ENCODE peak calls at places on chromosomes 16 and 17, in eight cellular contexts. A, I, C, K, Q, L, G and Y are unnamed samples.

GRCh38 chr16:1763521-1764511 is 7.5 kb downstream of the NME3 start:
- ATAC-seq in L (peak; percentile 91), Q (peak; percentile 72), G (no peak), C (peak; percentile 26), A (no peak), K (peak; percentile 2), I (peak; percentile 84), Y (peak; percentile 12)

GRCh38 chr17:67278363-67278762 is 33.4 kb upstream of the HELZ start:
- ATAC-seq in L (no peak), C (no peak), A (no peak), I (no peak), Q (no peak), G (no peak), K (no peak), Y (no peak)

GRCh38 chr16:87877942-87878507 is 8.7 kb upstream of the SLC7A5 start:
- ATAC-seq in G (peak; percentile 57), I (no peak), Q (peak; percentile 73), L (peak; percentile 23), A (no peak), C (peak; percentile 58), K (peak; percentile 20), Y (no peak)

GRCh38 chr17:75850928-75851692 is 4.0 kb downstream of the WBP2 start:
- ATAC-seq in K (no peak), Q (no peak), I (no peak), A (no peak), G (no peak), L (no peak), C (no peak), Y (no peak)

GRCh38 chr17:77356109-77356689 is 215.4 kb downstream of the SEC14L1 start:
- ATAC-seq in I (no peak), A (no peak), L (no peak), K (peak; percentile 4), C (peak; percentile 64), G (peak; percentile 29), Q (peak; percentile 57), Y (no peak)

GRCh38 chr17:30297715-30298114 is 6.0 kb upstream of the BLMH start:
- ATAC-seq in I (no peak), Q (no peak), A (no peak), K (no peak), G (no peak), L (no peak), C (no peak), Y (no peak)

GRCh38 chr17:44258811-44259351 is 9.1 kb downstream of the SLC4A1 start:
- ATAC-seq in A (no peak), C (peak; percentile 52), Q (peak; percentile 23), K (peak; percentile 57), L (no peak), G (no peak), I (peak; percentile 39), Y (no peak)

GRCh38 chr17:76631821-76632565 is 11.6 kb downstream of the ST6GALNAC1 start:
- ATAC-seq in L (peak; percentile 21), Q (no peak), C (no peak), I (no peak), K (peak; percentile 19), A (no peak), G (peak; percentile 54), Y (no peak)

GRCh38 chr17:43986225-43986981 is 18.0 kb upstream of the NAGS start:
- ATAC-seq in Q (no peak), I (no peak), L (no peak), A (no peak), K (no peak), G (no peak), C (no peak), Y (no peak)

GRCh38 chr17:9023389-9024210 is 2.3 kb downstream of the NTN1 start:
- ATAC-seq in A (peak; percentile 33), G (no peak), Q (no peak), L (no peak), K (no peak), C (no peak), I (peak; percentile 3), Y (no peak)

GRCh38 chr17:9021985-9022552 is 759 bp downstream of the NTN1 start:
- ATAC-seq in K (no peak), C (peak; percentile 74), A (peak; percentile 85), I (peak; percentile 49), Q (no peak), L (no peak), G (peak; percentile 38), Y (peak; percentile 62)

GRCh38 chr17:9024497-9024896 is 3.2 kb downstream of the NTN1 start:
- ATAC-seq in C (no peak), Q (no peak), L (no peak), I (peak; percentile 3), G (no peak), A (no peak), K (no peak), Y (no peak)

GRCh38 chr17:9021158-9021984 is at the start of gene NTN1:
- ATAC-seq in I (peak; percentile 56), G (peak; percentile 87), C (peak; percentile 76), L (no peak), Q (peak; percentile 82), A (peak; percentile 81), K (peak; percentile 78), Y (peak; percentile 79)

DNA sequence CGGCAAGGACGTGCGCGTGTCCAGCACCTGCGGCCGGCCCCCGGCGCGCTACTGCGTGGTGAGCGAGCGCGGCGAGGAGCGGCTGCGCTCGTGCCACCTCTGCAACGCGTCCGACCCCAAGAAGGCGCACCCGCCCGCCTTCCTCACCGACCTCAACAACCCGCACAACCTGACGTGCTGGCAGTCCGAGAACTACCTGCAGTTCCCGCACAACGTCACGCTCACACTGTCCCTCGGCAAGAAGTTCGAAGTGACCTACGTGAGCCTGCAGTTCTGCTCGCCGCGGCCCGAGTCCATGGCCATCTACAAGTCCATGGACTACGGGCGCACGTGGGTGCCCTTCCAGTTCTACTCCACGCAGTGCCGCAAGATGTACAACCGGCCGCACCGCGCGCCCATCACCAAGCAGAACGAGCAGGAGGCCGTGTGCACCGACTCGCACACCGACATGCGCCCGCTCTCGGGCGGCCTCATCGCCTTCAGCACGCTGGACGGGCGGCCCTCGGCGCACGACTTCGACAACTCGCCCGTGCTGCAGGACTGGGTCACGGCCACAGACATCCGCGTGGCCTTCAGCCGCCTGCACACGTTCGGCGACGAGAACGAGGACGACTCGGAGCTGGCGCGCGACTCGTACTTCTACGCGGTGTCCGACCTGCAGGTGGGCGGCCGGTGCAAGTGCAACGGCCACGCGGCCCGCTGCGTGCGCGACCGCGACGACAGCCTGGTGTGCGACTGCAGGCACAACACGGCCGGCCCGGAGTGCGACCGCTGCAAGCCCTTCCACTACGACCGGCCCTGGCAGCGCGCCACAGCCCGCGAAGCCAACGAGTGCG is 1.5 kb downstream of the NTN1 start:
- ATAC-seq in I (peak; percentile 11), K (no peak), A (peak; percentile 5), C (peak; percentile 43), L (no peak), Q (no peak), G (no peak), Y (peak; percentile 3)
- TF ChIP-seq CTCF in I (no peak), K (no peak), A (no peak), C (no peak), L (no peak), Q (no peak), G (no peak), Y (no peak)

DNA sequence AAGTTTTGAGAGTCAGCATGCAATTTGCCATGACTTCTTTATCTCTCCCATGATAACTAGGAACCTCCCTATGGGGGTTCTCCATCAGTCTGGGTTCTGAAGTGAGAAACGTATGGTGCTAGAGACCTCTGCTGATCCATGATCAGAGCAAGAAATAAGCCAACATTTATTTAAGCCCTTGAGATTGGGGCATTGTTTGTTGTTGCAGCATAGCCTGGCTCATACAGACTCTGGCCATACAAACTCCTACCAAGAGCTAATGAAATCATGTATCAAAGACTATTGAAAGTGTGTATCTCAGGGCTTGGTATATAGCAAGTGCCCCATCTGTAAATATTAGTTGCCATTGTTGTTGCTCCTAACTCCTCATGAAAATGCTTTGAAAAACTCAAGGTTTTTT is 233.9 kb downstream of the MAF start:
- ATAC-seq in K (no peak), Q (no peak), L (no peak), I (no peak), G (no peak), A (no peak), C (no peak), Y (no peak)
- TF ChIP-seq POLR2AphosphoS5 in K (no peak), Q (no peak), L (no peak), I (no peak), G (no peak), A (no peak), C (no peak), Y (no peak)

DNA sequence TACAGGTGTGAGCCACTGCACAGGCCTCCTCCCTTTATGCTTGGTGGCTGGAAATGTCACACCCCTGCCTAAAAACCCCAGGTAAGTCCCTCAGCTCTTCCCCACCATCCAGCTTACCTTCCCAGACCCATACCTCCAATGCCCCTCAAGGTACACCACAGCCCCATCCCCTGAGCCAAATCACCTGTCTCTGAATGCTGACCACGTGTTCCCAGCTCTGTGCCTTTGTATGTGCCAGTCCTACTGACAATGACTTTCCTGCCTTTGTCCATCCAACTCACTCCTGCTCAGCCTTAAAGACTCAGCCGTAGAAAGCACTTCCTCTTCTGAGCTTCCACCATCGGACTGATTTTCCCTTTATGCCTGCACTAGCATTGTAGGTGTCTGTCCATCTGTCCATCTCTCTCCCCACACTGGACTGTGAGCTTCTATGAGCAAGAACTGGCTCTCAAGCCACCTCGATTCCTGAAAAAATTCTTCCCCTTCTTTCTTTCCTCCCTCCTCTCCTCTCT is 30.7 kb upstream of the GOSR2 start:
- ATAC-seq in C (no peak), I (no peak), Q (no peak), G (no peak), K (no peak), L (no peak), A (no peak), Y (no peak)
- H3K27me3 ChIP-seq in C (no peaks in the 10 kb centered on the region), I (no peaks in the 10 kb centered on the region), Q (peaks cover 9% of the 10 kb centered on the region), G (peaks cover 3% of the 10 kb centered on the region), K (peaks cover 3% of the 10 kb centered on the region), L (peaks cover 76% of the 10 kb centered on the region), A (no peaks in the 10 kb centered on the region), Y (peaks cover 82% of the 10 kb centered on the region)

DNA sequence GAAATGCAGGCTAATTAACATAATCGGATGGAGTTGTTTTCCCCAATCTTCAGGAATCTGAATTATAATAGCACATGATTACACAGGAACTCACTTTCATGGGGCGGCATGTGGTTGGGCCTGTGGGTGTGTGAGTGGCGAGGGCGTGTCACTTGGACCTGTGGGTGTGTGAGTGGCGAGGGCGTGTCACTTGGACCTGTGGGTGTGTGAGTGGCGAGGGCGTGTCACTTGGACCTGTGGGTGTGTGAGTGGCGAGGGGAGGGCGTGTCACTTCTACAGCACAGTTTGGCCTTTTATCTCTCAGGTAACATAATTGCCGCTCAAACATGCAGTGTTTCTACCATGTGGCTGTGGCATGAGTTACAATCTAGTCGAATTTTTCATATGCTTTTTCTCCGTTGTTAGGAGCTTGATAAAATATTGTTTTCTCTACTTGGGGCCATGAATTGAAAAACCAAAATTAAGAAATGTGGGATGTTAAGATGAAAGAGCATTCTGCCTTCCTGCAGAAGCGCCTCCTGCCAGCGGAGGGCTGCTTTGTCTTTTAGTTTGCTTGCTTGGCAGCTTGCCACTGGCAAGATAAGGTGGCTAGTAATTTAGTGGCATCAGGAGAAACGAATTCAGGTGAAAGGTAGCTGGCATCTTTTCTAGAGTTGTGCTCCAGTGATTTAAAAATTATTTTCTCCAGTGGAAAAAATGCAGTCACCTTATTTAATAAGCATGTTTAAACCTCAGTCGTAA is 36.2 kb downstream of the USP10 start:
- ATAC-seq in C (no peak), G (no peak), K (no peak), I (no peak), Q (peak; percentile 25), L (no peak), A (peak; percentile 27), Y (no peak)
- TF ChIP-seq CTCF in C (peak; percentile 17), G (no peak), K (no peak), I (no peak), Q (no peak), L (no peak), A (no peak), Y (no peak)